ENCODE peak calls at places on chromosomes 7 and 10, in four cellular contexts. M, G, H and Y are unnamed samples. For H3K4me1, the result is how much of the 10 kb centered on the place peaks cover.

GRCh38 chr10:131891196-131891928 is 9.4 kb upstream of the PPP2R2D start:
- DNase-seq in M (no peak), H (no peak), G (peak), Y (no peak)

GRCh38 chr7:2635148-2635668 is 3.4 kb downstream of the TTYH3 start:
- DNase-seq in G (no peak), M (no peak), H (no peak), Y (no peak)

GRCh38 chr7:107592361-107593024 is 12.4 kb downstream of the BCAP29 start:
- DNase-seq in M (no peak), H (peak), G (peak), Y (peak)

GRCh38 chr10:3622845-3623621 is 162.0 kb downstream of the KLF6 start:
- DNase-seq in H (peak), M (no peak), G (peak), Y (peak)

GRCh38 chr10:91796332-91797076 is 1.7 kb upstream of the TNKS2 start:
- DNase-seq in M (no peak), H (no peak), G (no peak), Y (peak)

GRCh38 chr7:43590862-43591550 is 8.1 kb downstream of the STK17A start:
- DNase-seq in H (no peak), M (no peak), G (no peak), Y (no peak)

GRCh38 chr10:13670311-13670710 is 83.5 kb downstream of the PRPF18 start:
- DNase-seq in G (no peak), M (no peak), H (no peak), Y (no peak)

GRCh38 chr7:76302299-76303056 is at the start of gene HSPB1:
- DNase-seq in G (peak), H (peak), M (no peak), Y (peak)

GRCh38 chr7:100157334-100158228 is 942 bp downstream of the TRAPPC14 start:
- DNase-seq in H (peak), G (peak), M (no peak), Y (peak)

GRCh38 chr7:18320422-18320821 is 175.1 kb upstream of the HDAC9 start:
- DNase-seq in G (no peak), H (peak), M (no peak), Y (no peak)

GRCh38 chr7:150388709-150389531 is 9.8 kb downstream of the ZNF775 start:
- DNase-seq in G (peak), H (peak), M (no peak), Y (no peak)

GRCh38 chr10:91389636-91390512 is 20.3 kb upstream of the HECTD2 start:
- DNase-seq in G (peak), M (no peak), H (peak), Y (peak)

GRCh38 chr10:85916999-85917573 is 449.5 kb downstream of the GRID1 start:
- DNase-seq in G (no peak), H (no peak), M (no peak), Y (no peak)

GRCh38 chr10:36675458-36675880 is 449.9 kb upstream of the ANKRD30A start:
- DNase-seq in M (no peak), H (peak), G (peak), Y (peak)

GRCh38 chr7:136049117-136049516 is 72.0 kb upstream of the MTPN start:
- DNase-seq in G (no peak), H (no peak), M (no peak), Y (no peak)

GRCh38 chr10:70905071-70906021 is 17.0 kb upstream of the PCBD1 start:
- DNase-seq in M (no peak), H (no peak), G (no peak), Y (no peak)

GRCh38 chr10:86254526-86255174 is 111.9 kb downstream of the GRID1 start:
- DNase-seq in G (no peak), H (no peak), M (no peak), Y (no peak)

GRCh38 chr7:132430863-132431822 is 145.1 kb downstream of the PLXNA4 start:
- DNase-seq in M (no peak), G (peak), H (peak), Y (no peak)

GRCh38 chr7:113519447-113519846 is 399.4 kb downstream of the PPP1R3A start:
- DNase-seq in G (no peak), M (no peak), H (no peak), Y (no peak)

GRCh38 chr7:45647426-45647825 is 73.3 kb downstream of the ADCY1 start:
- DNase-seq in M (no peak), G (no peak), H (no peak), Y (no peak)

GRCh38 chr7:14747701-14748100 is 154.8 kb downstream of the DGKB start:
- DNase-seq in M (no peak), G (no peak), H (peak), Y (no peak)

GRCh38 chr7:64946772-64947171 is 43.7 kb downstream of the ZNF273 start:
- DNase-seq in M (peak), G (peak), H (peak), Y (no peak)

GRCh38 chr7:108234981-108235450 is 104.9 kb upstream of the LAMB4 start:
- DNase-seq in H (peak), M (no peak), G (peak), Y (peak)

GRCh38 chr10:33377658-33378025 is 43.2 kb upstream of the NRP1 start:
- DNase-seq in M (no peak), G (peak), H (peak), Y (peak)

GRCh38 chr10:124486635-124487034 is 25.0 kb downstream of the LHPP start:
- DNase-seq in G (no peak), M (no peak), H (no peak), Y (no peak)

GRCh38 chr10:69968830-69969229 is 83.8 kb upstream of the MACROH2A2 start:
- DNase-seq in M (no peak), G (peak), H (no peak), Y (peak)

GRCh38 chr10:6239213-6239991 is 36.7 kb downstream of the PFKFB3 start:
- DNase-seq in G (peak), M (peak), H (peak), Y (peak)

GRCh38 chr7:34552502-34552901 is 105.5 kb upstream of the NPSR1 start:
- DNase-seq in H (no peak), M (no peak), G (no peak), Y (no peak)

GRCh38 chr7:105355701-105356100 is 33.0 kb downstream of the SRPK2 start:
- DNase-seq in G (no peak), H (no peak), M (no peak), Y (no peak)

GRCh38 chr10:127907411-127908105 is 655 bp downstream of the PTPRE start:
- DNase-seq in M (no peak), H (peak), G (no peak), Y (no peak)

GRCh38 chr10:113133497-113133896 is 183.4 kb downstream of the TCF7L2 start:
- DNase-seq in G (peak), M (no peak), H (peak), Y (peak)

GRCh38 chr7:15397159-15397550 is 164.7 kb downstream of the AGMO start:
- DNase-seq in M (no peak), H (no peak), G (no peak), Y (no peak)

GRCh38 chr7:130010689-130011412 is 40.3 kb downstream of the ZC3HC1 start:
- DNase-seq in G (peak), H (peak), M (peak), Y (peak)

GRCh38 chr7:99788554-99788953 is 4.6 kb upstream of the CYP3A4 start:
- DNase-seq in H (peak), M (no peak), G (no peak), Y (no peak)

GRCh38 chr10:35631404-35631803 is 10.7 kb downstream of the FZD8 start:
- DNase-seq in H (no peak), M (no peak), G (no peak), Y (no peak)

GRCh38 chr10:19505320-19506092 is 310.7 kb upstream of the PLXDC2 start:
- DNase-seq in M (no peak), G (no peak), H (no peak), Y (no peak)

GRCh38 chr7:48246073-48246472 is 74.8 kb downstream of the ABCA13 start:
- DNase-seq in H (peak), M (no peak), G (peak), Y (peak)

GRCh38 chr7:48251766-48252165 is 80.5 kb downstream of the ABCA13 start:
- DNase-seq in H (peak), G (peak), M (no peak), Y (no peak)

GRCh38 chr7:48249162-48249561 is 77.9 kb downstream of the ABCA13 start:
- DNase-seq in G (no peak), M (no peak), H (no peak), Y (no peak)

GRCh38 chr7:48253020-48253419 is 81.8 kb downstream of the ABCA13 start:
- DNase-seq in M (no peak), G (no peak), H (no peak), Y (no peak)

DNA sequence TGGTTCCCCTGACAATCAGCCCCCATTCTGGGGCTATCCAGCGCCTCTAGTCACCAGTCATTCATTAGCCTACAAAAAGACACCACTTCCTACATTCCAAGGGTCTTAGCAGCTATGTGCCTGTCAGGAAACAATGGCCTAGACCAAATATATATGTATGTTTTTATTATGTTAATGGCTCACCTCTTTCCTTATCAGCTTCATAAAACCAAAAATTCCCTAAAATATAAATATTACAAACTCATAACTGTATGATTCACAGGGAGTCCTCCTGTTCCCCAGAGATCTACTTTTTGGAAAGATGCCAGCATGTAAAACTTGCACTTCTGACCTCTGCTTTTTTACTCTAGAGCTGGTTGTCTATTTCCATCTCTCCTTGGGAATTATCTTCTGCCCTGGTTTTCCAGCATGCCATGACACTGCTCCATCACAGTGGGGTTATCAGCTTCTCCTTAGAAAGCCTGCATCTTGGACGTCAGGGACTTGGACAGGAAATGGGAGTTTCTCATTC is 79.2 kb downstream of the ABCA13 start:
- DNase-seq in M (peak), G (peak), H (peak), Y (peak)
- H3K9ac ChIP-seq in M (no peak), G (no peak), H (no peak), Y (no peak)

GRCh38 chr7:138313829-138314178 is 146.3 kb upstream of the TRIM24 start:
- DNase-seq in H (no peak), M (no peak), G (no peak), Y (no peak)

GRCh38 chr7:138317044-138317596 is 142.9 kb upstream of the TRIM24 start:
- DNase-seq in M (no peak), G (no peak), H (no peak), Y (no peak)

GRCh38 chr7:138316421-138317043 is 143.5 kb upstream of the TRIM24 start:
- DNase-seq in H (no peak), M (no peak), G (no peak), Y (no peak)
- H3K4me3 ChIP-seq in H (no peak), M (no peak), G (no peak), Y (no peak)

DNA sequence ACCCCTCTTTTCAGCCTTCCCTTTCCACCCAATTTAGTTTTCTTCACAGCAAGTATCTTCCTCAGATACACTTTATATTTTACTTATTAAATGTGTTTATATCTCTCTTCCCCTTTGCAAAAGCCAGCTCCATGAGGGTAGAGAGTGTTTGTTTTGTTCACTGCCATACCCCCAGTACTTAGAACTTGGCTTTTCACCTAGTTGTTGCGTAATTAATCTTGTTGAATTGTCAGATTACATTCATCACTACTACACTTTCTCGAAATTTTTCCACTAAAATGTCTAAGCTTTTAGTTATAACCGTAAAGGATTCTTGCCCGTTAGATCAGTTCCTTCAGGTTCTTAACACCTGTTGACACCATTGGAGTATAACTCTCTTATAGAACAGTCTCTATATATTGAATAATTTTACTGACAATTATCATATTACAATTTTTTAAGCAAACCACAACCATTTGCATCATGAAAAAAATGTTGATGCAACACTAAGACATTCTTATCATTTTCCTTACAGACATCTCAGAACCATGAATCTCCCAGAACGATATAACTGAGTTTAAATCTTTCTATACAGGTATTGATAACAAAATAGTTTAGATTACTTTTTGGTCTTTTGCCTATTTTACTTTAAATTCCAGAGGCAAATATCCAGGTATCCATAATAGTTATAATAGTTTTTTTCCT is 29.9 kb downstream of the VWDE start:
- DNase-seq in G (no peak), M (no peak), H (no peak), Y (peak)
- H3K4me1 ChIP-seq in G (under half), M (under half), H (under half), Y (under half)

GRCh38 chr10:88389456-88389855 is 193.7 kb downstream of the RNLS start:
- DNase-seq in G (peak), M (peak), H (peak), Y (peak)
- H3K9ac ChIP-seq in G (no peak), M (no peak), H (no peak), Y (peak)

GRCh38 chr10:99532194-99532593 is 548 bp upstream of the NKX2-3 start:
- DNase-seq in G (no peak), H (no peak), M (no peak), Y (no peak)
- H3K4me3 ChIP-seq in G (no peak), H (no peak), M (no peak), Y (no peak)

DNA sequence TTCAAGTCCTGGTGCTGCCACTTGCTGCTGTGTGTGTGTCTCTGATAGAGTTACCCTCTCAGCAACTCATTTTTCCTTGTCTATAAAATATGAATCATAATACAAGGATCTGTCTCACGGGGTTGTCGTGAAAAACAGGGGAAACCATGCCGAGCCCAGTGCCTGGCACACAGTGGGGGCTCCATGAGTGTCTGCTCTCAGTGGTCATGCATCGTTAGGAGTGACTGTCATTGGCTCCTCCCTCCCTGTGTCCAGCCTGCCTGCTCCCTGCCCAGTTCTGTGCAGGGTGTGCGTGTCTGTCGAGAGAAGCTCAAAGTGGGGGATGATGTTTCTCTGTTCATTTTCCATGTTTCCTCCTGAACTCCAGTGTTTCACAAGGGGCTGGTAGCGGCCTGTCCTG is 83.6 kb upstream of the LRRC4 start:
- DNase-seq in H (no peak), M (no peak), G (no peak), Y (no peak)
- H3K4me1 ChIP-seq in H (under half), M (under half), G (under half), Y (under half)